ENCODE peak calls at places on chromosomes 4 and X, in five cellular contexts. J is H1, N is K562, R is GM12878, V is HepG2. O is an unnamed sample.

GRCh38 chr4:122744229-122744628 is 11.7 kb downstream of the BBS12 start:
- DNase-seq in N (no peak), J (no peak), R (no peak), V (peak), O (no peak)

GRCh38 chr4:169037491-169037890 is 27.4 kb upstream of the CBR4 start:
- DNase-seq in V (no peak), R (no peak), N (no peak), J (no peak), O (no peak)

GRCh38 chr4:153407906-153408305 is 58.3 kb upstream of the TMEM131L start:
- DNase-seq in R (no peak), N (no peak), V (no peak), J (no peak), O (no peak)

GRCh38 chrX:48508400-48509244 is at the start of gene PORCN:
- DNase-seq in N (peak), J (peak), R (peak), V (peak), O (peak)

GRCh38 chrX:24672701-24673190 is 21.0 kb upstream of the POLA1 start:
- DNase-seq in J (no peak), N (peak), V (peak), R (no peak), O (no peak)

GRCh38 chr4:11720292-11720691 is 291.6 kb upstream of the HS3ST1 start:
- DNase-seq in R (no peak), V (no peak), N (no peak), J (no peak), O (peak)

GRCh38 chrX:3779546-3779945 is 66.1 kb upstream of the PRKX start:
- DNase-seq in V (no peak), N (no peak), R (no peak), J (no peak), O (no peak)

GRCh38 chrX:85052207-85052606 is 48.5 kb downstream of the APOOL start:
- DNase-seq in J (no peak), R (no peak), V (no peak), N (no peak), O (no peak)

GRCh38 chrX:48021026-48021900 is 14.5 kb downstream of the SPACA5 start:
- DNase-seq in N (peak), V (peak), R (peak), J (peak), O (peak)

GRCh38 chr4:105060628-105061027 is 86.0 kb upstream of the TET2 start:
- DNase-seq in J (no peak), R (peak), V (no peak), N (no peak), O (no peak)

GRCh38 chrX:130079824-130080406 is 30.4 kb downstream of the ELF4 start:
- DNase-seq in R (no peak), V (peak), N (peak), J (no peak), O (peak)

GRCh38 chrX:103918584-103919335 is 43.7 kb upstream of the TMSB15B start:
- DNase-seq in V (no peak), N (peak), J (peak), R (no peak), O (peak)

GRCh38 chr4:140309124-140309870 is 64.1 kb upstream of the SCOC start:
- DNase-seq in R (no peak), J (no peak), N (no peak), V (no peak), O (no peak)

GRCh38 chr4:27154706-27155105 is 294.1 kb downstream of the STIM2 start:
- DNase-seq in V (no peak), N (no peak), J (no peak), R (no peak), O (no peak)

GRCh38 chrX:144681501-144681900 is 565.8 kb upstream of the SPANXN1 start:
- DNase-seq in N (no peak), V (no peak), R (no peak), J (no peak), O (no peak)

GRCh38 chr4:140711910-140712309 is 44.3 kb downstream of the TBC1D9 start:
- DNase-seq in N (no peak), J (no peak), V (peak), R (no peak), O (no peak)

GRCh38 chr4:25799522-25799921 is 63.3 kb downstream of the SEL1L3 start:
- DNase-seq in V (no peak), N (no peak), J (no peak), R (no peak), O (no peak)

GRCh38 chrX:136608295-136608933 is 39.5 kb upstream of the CD40LG start:
- DNase-seq in N (peak), V (no peak), R (no peak), J (peak), O (no peak)

GRCh38 chr4:116628598-116628997 is 456.8 kb downstream of the TRAM1L1 start:
- DNase-seq in J (no peak), N (no peak), R (no peak), V (no peak), O (no peak)

GRCh38 chrX:129193357-129193756 is 329.9 kb downstream of the SMARCA1 start:
- DNase-seq in V (peak), R (no peak), J (no peak), N (no peak), O (no peak)

GRCh38 chr4:2417196-2417764 is 1.2 kb downstream of the ZFYVE28 start:
- DNase-seq in V (no peak), R (no peak), J (no peak), N (no peak), O (peak)

GRCh38 chrX:22664826-22665225 is 334.9 kb upstream of the DDX53 start:
- DNase-seq in V (no peak), J (no peak), R (no peak), N (no peak), O (no peak)

GRCh38 chrX:22660756-22661155 is 339.0 kb upstream of the DDX53 start:
- DNase-seq in N (no peak), V (no peak), R (no peak), J (no peak), O (no peak)

GRCh38 chrX:22666441-22666840 is 333.3 kb upstream of the DDX53 start:
- DNase-seq in R (no peak), N (peak), V (peak), J (peak), O (peak)

GRCh38 chrX:22665818-22666217 is 333.9 kb upstream of the DDX53 start:
- DNase-seq in V (no peak), J (no peak), N (no peak), R (no peak), O (no peak)

DNA sequence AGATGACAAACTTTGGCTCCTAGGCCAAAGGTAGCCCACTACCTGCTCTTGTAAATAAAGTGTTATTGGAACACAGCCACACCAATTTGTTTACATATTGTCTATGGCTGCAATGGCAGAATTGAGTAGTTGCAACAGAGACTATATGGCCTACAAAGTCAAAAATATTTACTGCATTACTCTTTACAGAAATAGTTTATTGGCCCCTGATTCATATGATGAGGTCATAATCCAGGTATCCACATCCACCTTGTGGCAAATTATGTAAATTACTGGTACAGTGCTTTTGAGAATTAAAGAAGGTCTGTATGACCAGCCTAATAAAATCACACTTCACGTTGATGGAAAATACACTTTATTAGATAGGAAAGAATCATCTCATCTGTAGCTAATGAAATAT is 337.0 kb upstream of the DDX53 start:
- DNase-seq in R (no peak), N (no peak), V (no peak), J (no peak), O (no peak)
- TF ChIP-seq SIN3A in R (no peak), N (no peak), V (no peak), J (no peak), O (no peak)

GRCh38 chr4:118173956-118174355 is 139.7 kb downstream of the NDST3 start:
- DNase-seq in V (no peak), J (no peak), R (no peak), N (no peak), O (no peak)
- TF ChIP-seq CHD2 in V (no peak), J (no peak), R (no peak), N (no peak), O (no peak)

DNA sequence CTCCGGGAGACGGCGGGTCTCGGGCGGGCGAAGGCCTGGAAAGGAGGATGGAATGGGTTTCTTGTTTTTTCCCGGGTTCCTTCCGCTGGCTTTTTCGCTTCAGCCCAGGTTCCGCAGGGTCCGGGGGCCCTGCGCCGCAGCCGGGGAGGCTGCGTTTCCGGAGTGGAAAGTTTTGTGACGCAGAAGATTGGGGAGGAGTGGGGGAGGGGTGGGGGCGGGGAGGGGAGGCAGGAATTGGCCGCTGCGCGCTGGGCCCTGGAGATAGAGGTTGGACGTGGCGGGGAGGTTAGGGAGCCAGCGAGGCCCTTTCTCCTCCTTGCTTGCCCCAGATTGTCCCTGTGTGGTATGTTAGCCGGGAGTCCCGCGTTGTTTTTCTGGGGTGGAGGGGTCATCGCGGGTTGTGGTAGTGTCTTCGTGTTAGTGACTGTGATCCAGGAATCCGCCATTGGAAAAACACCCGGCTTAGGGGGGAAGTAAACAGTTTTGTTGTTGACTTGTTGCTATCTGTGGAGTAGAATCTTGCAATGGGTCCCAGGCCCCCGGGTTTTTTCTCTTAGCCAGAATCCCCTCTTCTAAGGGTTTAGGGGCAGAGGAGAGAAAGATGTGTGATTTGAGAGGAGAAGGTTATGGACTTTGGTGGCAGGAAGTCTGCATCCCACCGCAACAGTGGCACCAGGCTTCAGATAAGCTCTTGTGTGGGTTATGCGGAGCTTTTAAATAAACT is 1.1 kb downstream of the DDX3X start:
- DNase-seq in R (no peak), V (no peak), J (no peak), N (peak), O (peak)
- TF ChIP-seq SIN3A in R (peak), V (no peak), J (no peak), N (no peak), O (peak)

DNA sequence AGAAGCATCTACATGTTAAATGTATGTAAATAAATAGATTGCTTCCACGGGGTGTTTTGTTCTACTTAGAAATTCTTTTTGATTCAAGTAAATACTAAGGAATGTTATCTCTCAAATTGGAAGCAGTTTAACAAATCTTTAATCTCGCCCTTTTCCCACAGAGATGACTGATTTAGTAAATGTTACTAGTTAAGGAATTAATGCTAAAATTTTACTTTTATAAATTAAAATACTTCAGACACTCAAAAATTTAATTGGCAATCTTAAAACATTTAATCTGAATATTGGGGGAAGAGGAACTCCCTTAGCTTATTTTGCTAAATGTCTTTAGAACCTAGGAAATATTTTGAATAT is 12.1 kb downstream of the LARP7 start:
- DNase-seq in J (no peak), N (no peak), V (no peak), R (no peak), O (no peak)
- TF ChIP-seq CHD2 in J (no peak), N (no peak), V (no peak), R (no peak), O (no peak)

GRCh38 chr4:41696768-41697167 is 51.8 kb downstream of the PHOX2B start:
- DNase-seq in J (no peak), R (no peak), N (no peak), V (no peak), O (no peak)
- TF ChIP-seq SIN3A in J (no peak), R (no peak), N (no peak), V (no peak), O (no peak)

GRCh38 chr4:74262522-74262921 is 45.7 kb upstream of the EPGN start:
- DNase-seq in V (no peak), N (no peak), R (no peak), J (no peak), O (peak)

GRCh38 chr4:74268643-74269042 is 39.6 kb upstream of the EPGN start:
- DNase-seq in N (no peak), J (no peak), V (no peak), R (no peak), O (no peak)

GRCh38 chr4:74266081-74266480 is 42.2 kb upstream of the EPGN start:
- DNase-seq in V (no peak), J (no peak), N (no peak), R (no peak), O (no peak)

GRCh38 chr4:74267998-74268606 is 40.2 kb upstream of the EPGN start:
- DNase-seq in R (no peak), J (no peak), N (no peak), V (no peak), O (no peak)
- TF ChIP-seq CHD2 in R (no peak), J (no peak), N (no peak), V (no peak), O (no peak)